ENCODE peak calls at places on chromosomes 6 and 20, in four cellular contexts. C is T-helper 2 cell, A is fibroblast of gingiva, H is type B pancreatic cell. J is an unnamed sample.

GRCh38 chr6:158517038-158517437 is 42.9 kb upstream of the TMEM181 start:
- DNase-seq in C (no peak), A (no peak), H (no peak), J (no peak)

GRCh38 chr20:24765316-24766142 is 183.5 kb upstream of the CST7 start:
- DNase-seq in C (no peak), A (no peak), H (peak), J (no peak)

GRCh38 chr20:47038581-47039560 is 144.2 kb downstream of the EYA2 start:
- DNase-seq in C (no peak), A (peak), H (no peak), J (no peak)

GRCh38 chr6:155085582-155086253 is 90.6 kb downstream of the TIAM2 start:
- DNase-seq in C (no peak), A (no peak), H (no peak), J (no peak)

GRCh38 chr20:59402697-59403096 is 102.3 kb downstream of the EDN3 start:
- DNase-seq in C (no peak), A (no peak), H (no peak), J (no peak)

GRCh38 chr6:154487367-154488275 is 22.9 kb downstream of the CNKSR3 start:
- DNase-seq in C (no peak), A (no peak), H (no peak), J (no peak)

GRCh38 chr6:113994934-113995342 is 24.0 kb upstream of the HDAC2 start:
- DNase-seq in C (no peak), A (peak), H (no peak), J (no peak)

GRCh38 chr20:1894951-1895673 is at the start of gene SIRPA:
- DNase-seq in C (no peak), A (peak), H (no peak), J (no peak)

GRCh38 chr6:82381278-82381677 is 17.7 kb downstream of the TPBG start:
- DNase-seq in C (no peak), A (no peak), H (no peak), J (no peak)

GRCh38 chr6:43095939-43096338 is 19.8 kb downstream of the PTK7 start:
- DNase-seq in C (no peak), A (no peak), H (no peak), J (no peak)

GRCh38 chr6:95186710-95187109 is 390.6 kb upstream of the MANEA start:
- DNase-seq in C (no peak), A (no peak), H (no peak), J (no peak)

GRCh38 chr20:32524871-32525501 is 60.1 kb downstream of the NOL4L start:
- DNase-seq in C (no peak), A (peak), H (no peak), J (no peak)

GRCh38 chr6:108118791-108119211 is 44.3 kb upstream of the OSTM1 start:
- DNase-seq in C (no peak), A (no peak), H (no peak), J (no peak)

GRCh38 chr6:42339991-42340401 is 111.7 kb downstream of the TRERF1 start:
- DNase-seq in C (no peak), A (no peak), H (no peak), J (no peak)

J was measured in cortex of kidney.